ENCODE peak calls at places on chromosomes 11 and 22, in ten cellular contexts. One of them, this sample, is unnamed.

GRCh38 chr11:83773950-83774880 is 488.0 kb upstream of the CCDC90B start:
- DNase-seq in CD4-positive, alpha-beta T cell: no peak
- DNase-seq in iPS DF 6.9: no peak
- DNase-seq in Calu3: no peak
- DNase-seq in AG09319: no peak
- DNase-seq in pancreas: no peak
- DNase-seq in D341Med: no peak
- DNase-seq in stimulated activated CD4-positive, alpha-beta T cell treated with anti-CD3 and anti-CD28 coated beads, Interleukin-4, amount 100 ng/mL, for 48 hours: no peak
- DNase-seq in NCI-H2081: no peak
- DNase-seq in erythroblast: no peak
- DNase-seq in this sample: no peak

GRCh38 chr11:64874308-64874707 is 4.1 kb downstream of the EHD1 start:
- DNase-seq in CD4-positive, alpha-beta T cell: no peak
- DNase-seq in iPS DF 6.9: no peak
- DNase-seq in Calu3: no peak
- DNase-seq in AG09319: no peak
- DNase-seq in pancreas: no peak
- DNase-seq in D341Med: no peak
- DNase-seq in stimulated activated CD4-positive, alpha-beta T cell treated with anti-CD3 and anti-CD28 coated beads, Interleukin-4, amount 100 ng/mL, for 48 hours: no peak
- DNase-seq in NCI-H2081: no peak
- DNase-seq in erythroblast: no peak
- DNase-seq in this sample: no peak

GRCh38 chr22:43014062-43014875 is 680 bp downstream of the PACSIN2 start:
- DNase-seq in CD4-positive, alpha-beta T cell: peak
- DNase-seq in iPS DF 6.9: no peak
- DNase-seq in Calu3: peak
- DNase-seq in AG09319: no peak
- DNase-seq in pancreas: peak
- DNase-seq in D341Med: peak
- DNase-seq in stimulated activated CD4-positive, alpha-beta T cell treated with anti-CD3 and anti-CD28 coated beads, Interleukin-4, amount 100 ng/mL, for 48 hours: no peak
- DNase-seq in NCI-H2081: no peak
- DNase-seq in erythroblast: peak
- DNase-seq in this sample: peak

GRCh38 chr11:111819161-111820058 is 52.0 kb downstream of the ALG9 start:
- DNase-seq in CD4-positive, alpha-beta T cell: no peak
- DNase-seq in iPS DF 6.9: no peak
- DNase-seq in Calu3: no peak
- DNase-seq in AG09319: peak
- DNase-seq in pancreas: no peak
- DNase-seq in D341Med: no peak
- DNase-seq in stimulated activated CD4-positive, alpha-beta T cell treated with anti-CD3 and anti-CD28 coated beads, Interleukin-4, amount 100 ng/mL, for 48 hours: no peak
- DNase-seq in NCI-H2081: no peak
- DNase-seq in erythroblast: no peak
- DNase-seq in this sample: no peak

GRCh38 chr11:86523738-86524602 is 148.4 kb downstream of the ME3 start:
- DNase-seq in CD4-positive, alpha-beta T cell: no peak
- DNase-seq in iPS DF 6.9: no peak
- DNase-seq in Calu3: peak
- DNase-seq in AG09319: peak
- DNase-seq in pancreas: no peak
- DNase-seq in D341Med: no peak
- DNase-seq in stimulated activated CD4-positive, alpha-beta T cell treated with anti-CD3 and anti-CD28 coated beads, Interleukin-4, amount 100 ng/mL, for 48 hours: no peak
- DNase-seq in NCI-H2081: no peak
- DNase-seq in erythroblast: peak
- DNase-seq in this sample: peak

GRCh38 chr11:82185925-82186324 is 547.7 kb downstream of the FAM181B start:
- DNase-seq in CD4-positive, alpha-beta T cell: no peak
- DNase-seq in iPS DF 6.9: no peak
- DNase-seq in Calu3: no peak
- DNase-seq in AG09319: no peak
- DNase-seq in pancreas: no peak
- DNase-seq in D341Med: no peak
- DNase-seq in stimulated activated CD4-positive, alpha-beta T cell treated with anti-CD3 and anti-CD28 coated beads, Interleukin-4, amount 100 ng/mL, for 48 hours: no peak
- DNase-seq in NCI-H2081: no peak
- DNase-seq in erythroblast: no peak
- DNase-seq in this sample: no peak

GRCh38 chr11:70487160-70487559 is 88.8 kb downstream of the CTTN start:
- DNase-seq in CD4-positive, alpha-beta T cell: no peak
- DNase-seq in iPS DF 6.9: no peak
- DNase-seq in Calu3: no peak
- DNase-seq in AG09319: no peak
- DNase-seq in pancreas: no peak
- DNase-seq in D341Med: no peak
- DNase-seq in stimulated activated CD4-positive, alpha-beta T cell treated with anti-CD3 and anti-CD28 coated beads, Interleukin-4, amount 100 ng/mL, for 48 hours: no peak
- DNase-seq in NCI-H2081: no peak
- DNase-seq in erythroblast: no peak
- DNase-seq in this sample: no peak

GRCh38 chr22:44755956-44756361 is 3.6 kb downstream of the ARHGAP8 start:
- DNase-seq in CD4-positive, alpha-beta T cell: no peak
- DNase-seq in iPS DF 6.9: no peak
- DNase-seq in Calu3: peak
- DNase-seq in AG09319: no peak
- DNase-seq in pancreas: no peak
- DNase-seq in D341Med: no peak
- DNase-seq in stimulated activated CD4-positive, alpha-beta T cell treated with anti-CD3 and anti-CD28 coated beads, Interleukin-4, amount 100 ng/mL, for 48 hours: no peak
- DNase-seq in NCI-H2081: no peak
- DNase-seq in erythroblast: no peak
- DNase-seq in this sample: no peak

GRCh38 chr11:128135451-128135850 is 451.9 kb downstream of the ETS1 start:
- DNase-seq in CD4-positive, alpha-beta T cell: no peak
- DNase-seq in iPS DF 6.9: no peak
- DNase-seq in Calu3: peak
- DNase-seq in AG09319: no peak
- DNase-seq in pancreas: no peak
- DNase-seq in D341Med: no peak
- DNase-seq in stimulated activated CD4-positive, alpha-beta T cell treated with anti-CD3 and anti-CD28 coated beads, Interleukin-4, amount 100 ng/mL, for 48 hours: no peak
- DNase-seq in NCI-H2081: no peak
- DNase-seq in erythroblast: no peak
- DNase-seq in this sample: no peak

GRCh38 chr22:24076091-24076867 is 65.2 kb downstream of the CABIN1 start:
- DNase-seq in CD4-positive, alpha-beta T cell: no peak
- DNase-seq in iPS DF 6.9: no peak
- DNase-seq in Calu3: no peak
- DNase-seq in AG09319: no peak
- DNase-seq in pancreas: no peak
- DNase-seq in D341Med: no peak
- DNase-seq in stimulated activated CD4-positive, alpha-beta T cell treated with anti-CD3 and anti-CD28 coated beads, Interleukin-4, amount 100 ng/mL, for 48 hours: no peak
- DNase-seq in NCI-H2081: no peak
- DNase-seq in erythroblast: no peak
- DNase-seq in this sample: no peak

GRCh38 chr22:46875089-46875488 is 112.6 kb downstream of the TBC1D22A start:
- DNase-seq in CD4-positive, alpha-beta T cell: no peak
- DNase-seq in iPS DF 6.9: no peak
- DNase-seq in Calu3: no peak
- DNase-seq in AG09319: no peak
- DNase-seq in pancreas: no peak
- DNase-seq in D341Med: no peak
- DNase-seq in stimulated activated CD4-positive, alpha-beta T cell treated with anti-CD3 and anti-CD28 coated beads, Interleukin-4, amount 100 ng/mL, for 48 hours: no peak
- DNase-seq in NCI-H2081: no peak
- DNase-seq in erythroblast: no peak
- DNase-seq in this sample: no peak

GRCh38 chr11:15091620-15092019 is 18.2 kb downstream of the CALCB start:
- DNase-seq in CD4-positive, alpha-beta T cell: no peak
- DNase-seq in iPS DF 6.9: no peak
- DNase-seq in Calu3: no peak
- DNase-seq in AG09319: no peak
- DNase-seq in pancreas: no peak
- DNase-seq in D341Med: no peak
- DNase-seq in stimulated activated CD4-positive, alpha-beta T cell treated with anti-CD3 and anti-CD28 coated beads, Interleukin-4, amount 100 ng/mL, for 48 hours: no peak
- DNase-seq in NCI-H2081: no peak
- DNase-seq in erythroblast: no peak
- DNase-seq in this sample: no peak

GRCh38 chr11:61345170-61345610 is 12.2 kb downstream of the TKFC start:
- DNase-seq in CD4-positive, alpha-beta T cell: no peak
- DNase-seq in iPS DF 6.9: no peak
- DNase-seq in Calu3: no peak
- DNase-seq in AG09319: no peak
- DNase-seq in pancreas: no peak
- DNase-seq in D341Med: peak
- DNase-seq in stimulated activated CD4-positive, alpha-beta T cell treated with anti-CD3 and anti-CD28 coated beads, Interleukin-4, amount 100 ng/mL, for 48 hours: no peak
- DNase-seq in NCI-H2081: no peak
- DNase-seq in erythroblast: no peak
- DNase-seq in this sample: no peak

GRCh38 chr11:131370090-131370751 is at the start of gene NTM:
- DNase-seq in CD4-positive, alpha-beta T cell: no peak
- DNase-seq in iPS DF 6.9: no peak
- DNase-seq in Calu3: no peak
- DNase-seq in AG09319: peak
- DNase-seq in pancreas: no peak
- DNase-seq in D341Med: peak
- DNase-seq in stimulated activated CD4-positive, alpha-beta T cell treated with anti-CD3 and anti-CD28 coated beads, Interleukin-4, amount 100 ng/mL, for 48 hours: no peak
- DNase-seq in NCI-H2081: no peak
- DNase-seq in erythroblast: no peak
- DNase-seq in this sample: no peak

This sample was measured in K562.